ENCODE peak calls at places on chromosomes 13 and 19, in nine cellular contexts. V is body of pancreas, X is H54, E is esophagus squamous epithelium, P is uterus, B is thyroid gland, J is GM12892, W is breast epithelium, C is tibial nerve. A is an unnamed sample.
A peak's percentile ranks its signal among the peaks of the same experiment; 100 is the strongest.

GRCh38 chr13:32153056-32153455 is 121.5 kb downstream of the FRY start:
- DNase-seq in X (no peak), W (no peak), E (no peak), V (no peak), C (no peak), B (no peak), J (no peak), P (no peak), A (no peak)

GRCh38 chr19:4933528-4933927 is 24.2 kb downstream of the UHRF1 start:
- DNase-seq in V (no peak), C (peak; percentile 49), B (no peak), P (no peak), E (no peak), W (peak; percentile 38), X (no peak), J (no peak), A (no peak)

GRCh38 chr13:71863249-71863648 is 3.8 kb downstream of the DACH1 start:
- DNase-seq in B (no peak), E (no peak), P (no peak), W (no peak), C (no peak), V (no peak), X (no peak), J (no peak), A (no peak)

GRCh38 chr13:113472355-113473025 is 18.0 kb downstream of the DCUN1D2 start:
- DNase-seq in B (no peak), V (no peak), W (no peak), E (no peak), P (no peak), J (no peak), C (no peak), X (no peak), A (no peak)

GRCh38 chr13:42337808-42338600 is 66.1 kb downstream of the AKAP11 start:
- DNase-seq in C (no peak), X (no peak), V (no peak), P (no peak), W (no peak), J (no peak), B (no peak), E (no peak), A (no peak)

GRCh38 chr13:96082640-96083039 is 7.3 kb upstream of the HS6ST3 start:
- DNase-seq in P (no peak), W (no peak), V (no peak), B (no peak), X (no peak), E (no peak), C (no peak), J (no peak), A (no peak)

GRCh38 chr13:62321139-62321538 is 905.5 kb upstream of the PCDH20 start:
- DNase-seq in E (no peak), C (no peak), P (no peak), B (no peak), J (no peak), V (no peak), X (no peak), W (no peak), A (no peak)

GRCh38 chr13:82758056-82758455 is 1124.2 kb downstream of the SLITRK1 start:
- DNase-seq in P (no peak), E (no peak), W (no peak), J (no peak), C (no peak), X (peak; percentile 44), V (no peak), B (no peak), A (no peak)

GRCh38 chr13:110444226-110444653 is 117.3 kb downstream of the RAB20 start:
- DNase-seq in P (peak; percentile 36), B (peak; percentile 62), C (no peak), W (no peak), E (no peak), X (no peak), J (no peak), V (no peak), A (no peak)

GRCh38 chr19:35755550-35756371 is 1.1 kb downstream of the HSPB6 start:
- DNase-seq in B (peak; percentile 40), J (no peak), C (peak; percentile 90), E (no peak), X (no peak), W (peak; percentile 60), P (peak; percentile 97), V (peak; percentile 55), A (peak; percentile 93)

GRCh38 chr19:35756373-35757230 is at the start of gene HSPB6:
- DNase-seq in V (peak; percentile 49), P (peak; percentile 91), X (no peak), C (peak; percentile 49), W (no peak), E (no peak), B (peak; percentile 12), J (no peak), A (no peak)

GRCh38 chr19:35759697-35760096 is 1.7 kb downstream of the PROSER3 start:
- DNase-seq in X (no peak), V (no peak), B (no peak), W (no peak), C (no peak), E (no peak), P (no peak), J (no peak), A (no peak)

GRCh38 chr19:35757231-35757748 is 461 bp upstream of the HSPB6 start:
- DNase-seq in X (peak; percentile 92), W (peak; percentile 72), J (no peak), C (peak; percentile 84), E (no peak), V (peak; percentile 69), B (peak; percentile 49), P (peak; percentile 97), A (peak; percentile 90)

GRCh38 chr19:35757749-35758608 is at the start of gene PROSER3:
- DNase-seq in W (peak; percentile 100), J (peak; percentile 98), P (peak; percentile 99), C (peak; percentile 96), B (peak; percentile 99), X (peak; percentile 99), V (peak; percentile 98), E (peak; percentile 97), A (peak; percentile 99)
- TF ChIP-seq POLR2A in W (peak; percentile 84), J (peak; percentile 83), P (peak; percentile 26), C (peak; percentile 85), B (peak; percentile 74), X (peak; percentile 81), V (peak; percentile 86), E (no peak), A (no peak)

DNA sequence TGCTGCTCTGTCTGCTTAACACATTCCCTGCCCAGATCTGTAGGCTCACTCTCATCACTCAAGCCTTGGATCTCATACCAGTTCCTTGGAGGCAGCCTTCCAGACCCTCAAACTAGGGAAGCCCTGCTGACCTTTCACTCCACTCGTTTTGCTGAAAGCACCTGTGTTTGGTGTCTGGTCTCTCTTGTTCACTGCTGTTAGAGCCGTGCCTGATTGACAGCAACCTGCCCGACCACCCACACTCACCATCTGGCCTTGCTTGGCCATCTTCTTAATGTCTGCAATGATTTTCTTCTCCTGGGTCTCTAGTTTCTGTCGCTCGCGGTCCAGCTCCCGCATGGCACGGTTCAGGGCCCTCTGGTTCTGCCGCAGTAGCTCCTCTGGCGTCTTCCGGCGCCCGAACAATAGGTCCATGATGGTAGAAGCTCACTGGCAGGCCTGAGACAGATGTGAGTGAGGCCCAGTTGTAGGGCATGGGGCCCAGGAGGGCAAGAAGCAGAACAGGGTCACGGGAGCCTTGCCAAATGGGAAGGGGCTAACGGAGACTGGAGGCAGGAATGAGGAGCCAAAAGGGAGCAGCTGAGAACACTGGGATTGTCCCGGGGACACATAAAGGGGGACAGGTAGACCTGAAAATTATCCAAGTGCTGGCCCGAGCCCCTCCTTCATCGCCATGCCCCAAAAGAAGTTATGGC is 959 bp downstream of the CHMP2A start:
- DNase-seq in E (no peak), X (no peak), C (no peak), P (peak; percentile 38), W (no peak), V (no peak), J (no peak), B (no peak), A (no peak)
- TF ChIP-seq POLR2A in E (no peak), X (peak; percentile 5), C (no peak), P (no peak), W (no peak), V (no peak), J (no peak), B (no peak), A (no peak)

DNA sequence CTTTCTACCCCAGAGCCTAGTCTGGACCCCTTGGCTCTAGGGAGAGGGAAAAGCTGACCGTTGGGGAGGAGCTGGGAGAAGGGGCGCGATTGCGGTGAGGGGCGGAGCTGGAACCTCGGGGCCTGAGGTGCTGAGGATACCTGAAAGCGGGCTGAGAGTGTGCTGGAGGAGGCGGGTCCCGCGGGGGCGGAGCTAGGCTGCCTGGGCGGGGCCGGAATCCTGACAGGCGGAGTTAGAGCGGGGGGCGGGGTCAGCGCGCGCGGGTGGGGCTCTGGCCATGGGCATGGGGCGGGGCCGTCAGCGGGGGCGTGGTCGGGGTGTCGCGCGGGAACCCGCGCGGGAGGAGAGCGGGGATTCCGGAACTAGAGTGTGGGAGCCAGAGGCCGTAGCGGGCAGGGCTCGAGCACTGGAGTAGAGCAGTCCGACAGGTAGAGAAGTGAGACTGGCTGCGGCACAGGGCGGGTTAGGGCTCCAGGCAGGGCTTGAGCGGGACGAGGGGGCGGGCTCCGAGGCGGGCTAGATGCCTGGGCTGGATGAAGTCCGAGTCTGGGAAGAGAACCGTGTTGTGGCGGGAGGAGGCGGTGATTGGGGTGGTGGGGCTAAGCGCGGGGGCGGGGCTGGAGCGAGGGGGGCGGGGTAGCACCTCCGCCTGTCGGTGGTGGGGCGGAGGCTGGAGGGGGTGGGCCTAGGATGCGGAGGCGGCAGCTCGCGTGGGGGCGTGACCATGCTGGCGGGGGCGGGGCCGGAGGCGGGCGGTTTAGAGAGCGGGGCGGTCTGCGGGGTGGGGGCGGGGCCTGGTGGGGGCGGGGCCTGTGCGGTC is at the start of gene INAFM1:
- DNase-seq in V (peak; percentile 99), P (peak; percentile 98), X (peak; percentile 82), C (peak; percentile 98), J (peak; percentile 93), W (peak; percentile 97), B (peak; percentile 97), E (peak; percentile 90), A (peak; percentile 99)
- TF ChIP-seq POLR2A in V (peak; percentile 83), P (peak; percentile 48), X (no peak), C (peak; percentile 39), J (peak; percentile 47), W (peak; percentile 30), B (peak; percentile 19), E (no peak), A (no peak)

GRCh38 chr13:103517066-103517767 is 451.0 kb upstream of the SLC10A2 start:
- DNase-seq in J (no peak), X (no peak), C (no peak), W (no peak), B (no peak), E (no peak), V (no peak), P (no peak), A (no peak)
- TF ChIP-seq POLR2A in J (no peak), X (no peak), C (no peak), W (no peak), B (no peak), E (no peak), V (no peak), P (no peak), A (no peak)

GRCh38 chr19:7348587-7349230 is at the start of gene ARHGEF18:
- DNase-seq in B (no peak), V (no peak), W (no peak), E (no peak), J (peak; percentile 48), C (no peak), P (no peak), X (no peak), A (peak; percentile 40)
- TF ChIP-seq POLR2A in B (no peak), V (no peak), W (no peak), E (no peak), J (no peak), C (no peak), P (no peak), X (no peak), A (no peak)

GRCh38 chr19:2427323-2428026 is at the start of gene TIMM13:
- DNase-seq in V (peak; percentile 98), E (peak; percentile 87), X (peak; percentile 100), B (peak; percentile 97), P (peak; percentile 97), C (peak; percentile 95), J (peak; percentile 97), W (peak; percentile 97), A (peak; percentile 99)
- TF ChIP-seq POLR2A in V (peak; percentile 75), E (no peak), X (peak; percentile 47), B (peak; percentile 86), P (no peak), C (peak; percentile 48), J (peak; percentile 75), W (no peak), A (peak; percentile 41)